ENCODE peak calls at places on chromosomes 11 and 22, in seven cellular contexts. One of them, this sample, is unnamed. For H3K4me1, the result is how much of the 10 kb centered on the place peaks cover.

GRCh38 chr22:26674211-26675190 is 17.1 kb downstream of the MIAT start:
- DNase-seq in adrenal gland: no peak
- DNase-seq in foreskin keratinocyte: peak
- DNase-seq in fibroblast of lung: no peak
- DNase-seq in suprapubic skin: no peak
- DNase-seq in neural progenitor cell: no peak
- DNase-seq in osteoblast: no peak
- DNase-seq in this sample: no peak

GRCh38 chr11:43919852-43920597 is 22.4 kb upstream of the C11orf96 start:
- DNase-seq in neural progenitor cell: no peak
- DNase-seq in foreskin keratinocyte: no peak
- DNase-seq in suprapubic skin: no peak
- DNase-seq in adrenal gland: no peak
- DNase-seq in fibroblast of lung: no peak
- DNase-seq in osteoblast: no peak
- DNase-seq in this sample: peak

GRCh38 chr11:62500066-62501035 is 46.3 kb downstream of the AHNAK start:
- DNase-seq in fibroblast of lung: no peak
- DNase-seq in osteoblast: no peak
- DNase-seq in foreskin keratinocyte: peak
- DNase-seq in adrenal gland: no peak
- DNase-seq in suprapubic skin: no peak
- DNase-seq in neural progenitor cell: no peak
- DNase-seq in this sample: no peak

GRCh38 chr11:93700830-93701229 is 39.3 kb downstream of the CEP295 start:
- DNase-seq in fibroblast of lung: peak
- DNase-seq in neural progenitor cell: no peak
- DNase-seq in osteoblast: peak
- DNase-seq in adrenal gland: peak
- DNase-seq in foreskin keratinocyte: no peak
- DNase-seq in suprapubic skin: no peak
- DNase-seq in this sample: peak

GRCh38 chr11:102722804-102723203 is 1.9 kb downstream of the MMP8 start:
- DNase-seq in suprapubic skin: no peak
- DNase-seq in osteoblast: no peak
- DNase-seq in fibroblast of lung: no peak
- DNase-seq in foreskin keratinocyte: no peak
- DNase-seq in neural progenitor cell: no peak
- DNase-seq in adrenal gland: no peak
- DNase-seq in this sample: no peak

GRCh38 chr11:94100253-94100652 is 28.4 kb upstream of the PANX1 start:
- DNase-seq in fibroblast of lung: no peak
- DNase-seq in foreskin keratinocyte: peak
- DNase-seq in neural progenitor cell: no peak
- DNase-seq in adrenal gland: no peak
- DNase-seq in osteoblast: no peak
- DNase-seq in suprapubic skin: no peak
- DNase-seq in this sample: no peak

GRCh38 chr22:24465566-24465965 is 29.6 kb upstream of the UPB1 start:
- DNase-seq in adrenal gland: no peak
- DNase-seq in suprapubic skin: no peak
- DNase-seq in neural progenitor cell: no peak
- DNase-seq in foreskin keratinocyte: peak
- DNase-seq in osteoblast: no peak
- DNase-seq in fibroblast of lung: peak
- DNase-seq in this sample: peak

GRCh38 chr11:96318850-96319249 is 24.1 kb downstream of the MAML2 start:
- DNase-seq in foreskin keratinocyte: no peak
- DNase-seq in fibroblast of lung: no peak
- DNase-seq in adrenal gland: no peak
- DNase-seq in suprapubic skin: no peak
- DNase-seq in osteoblast: no peak
- DNase-seq in neural progenitor cell: no peak
- DNase-seq in this sample: no peak

GRCh38 chr11:2215561-2216399 is 44.2 kb upstream of the TH start:
- DNase-seq in foreskin keratinocyte: no peak
- DNase-seq in adrenal gland: no peak
- DNase-seq in fibroblast of lung: no peak
- DNase-seq in suprapubic skin: peak
- DNase-seq in osteoblast: peak
- DNase-seq in neural progenitor cell: no peak
- DNase-seq in this sample: no peak

GRCh38 chr11:45606514-45607024 is 58.9 kb downstream of the CHST1 start:
- DNase-seq in suprapubic skin: no peak
- DNase-seq in adrenal gland: no peak
- DNase-seq in osteoblast: no peak
- DNase-seq in fibroblast of lung: no peak
- DNase-seq in neural progenitor cell: peak
- DNase-seq in foreskin keratinocyte: no peak
- DNase-seq in this sample: no peak

GRCh38 chr11:120306519-120307242 is 18.4 kb upstream of the TLCD5 start:
- DNase-seq in osteoblast: peak
- DNase-seq in fibroblast of lung: peak
- DNase-seq in foreskin keratinocyte: peak
- DNase-seq in suprapubic skin: no peak
- DNase-seq in neural progenitor cell: peak
- DNase-seq in adrenal gland: peak
- DNase-seq in this sample: no peak

GRCh38 chr22:48742191-48742555 is 1085.5 kb downstream of the BRD1 start:
- DNase-seq in suprapubic skin: no peak
- DNase-seq in neural progenitor cell: no peak
- DNase-seq in fibroblast of lung: no peak
- DNase-seq in foreskin keratinocyte: no peak
- DNase-seq in adrenal gland: no peak
- DNase-seq in osteoblast: no peak
- DNase-seq in this sample: no peak

GRCh38 chr22:42844756-42845155 is 12.3 kb downstream of the ARFGAP3 start:
- DNase-seq in neural progenitor cell: no peak
- DNase-seq in osteoblast: peak
- DNase-seq in foreskin keratinocyte: peak
- DNase-seq in suprapubic skin: no peak
- DNase-seq in adrenal gland: peak
- DNase-seq in fibroblast of lung: no peak
- DNase-seq in this sample: peak

GRCh38 chr11:95764267-95764898 is 25.2 kb downstream of the FAM76B start:
- DNase-seq in osteoblast: peak
- DNase-seq in suprapubic skin: no peak
- DNase-seq in fibroblast of lung: peak
- DNase-seq in foreskin keratinocyte: peak
- DNase-seq in adrenal gland: no peak
- DNase-seq in neural progenitor cell: peak
- DNase-seq in this sample: peak

GRCh38 chr22:29012923-29013322 is 48.7 kb downstream of the C22orf31 start:
- DNase-seq in adrenal gland: no peak
- DNase-seq in neural progenitor cell: no peak
- DNase-seq in suprapubic skin: no peak
- DNase-seq in foreskin keratinocyte: no peak
- DNase-seq in fibroblast of lung: no peak
- DNase-seq in osteoblast: no peak
- DNase-seq in this sample: no peak

GRCh38 chr11:61699737-61700160 is 19.6 kb downstream of the DAGLA start:
- DNase-seq in osteoblast: no peak
- DNase-seq in neural progenitor cell: no peak
- DNase-seq in fibroblast of lung: no peak
- DNase-seq in adrenal gland: peak
- DNase-seq in suprapubic skin: no peak
- DNase-seq in foreskin keratinocyte: no peak
- DNase-seq in this sample: no peak

GRCh38 chr11:121029813-121030445 is 6.0 kb downstream of the TBCEL start:
- DNase-seq in foreskin keratinocyte: no peak
- DNase-seq in fibroblast of lung: no peak
- DNase-seq in neural progenitor cell: no peak
- DNase-seq in suprapubic skin: no peak
- DNase-seq in osteoblast: no peak
- DNase-seq in adrenal gland: no peak
- DNase-seq in this sample: no peak

GRCh38 chr22:36756031-36756430 is 19.9 kb downstream of the IFT27 start:
- DNase-seq in adrenal gland: peak
- DNase-seq in fibroblast of lung: no peak
- DNase-seq in neural progenitor cell: no peak
- DNase-seq in suprapubic skin: peak
- DNase-seq in foreskin keratinocyte: no peak
- DNase-seq in osteoblast: no peak
- DNase-seq in this sample: no peak

GRCh38 chr22:36755316-36755715 is 20.6 kb downstream of the IFT27 start:
- DNase-seq in neural progenitor cell: no peak
- DNase-seq in foreskin keratinocyte: no peak
- DNase-seq in osteoblast: no peak
- DNase-seq in adrenal gland: no peak
- DNase-seq in fibroblast of lung: no peak
- DNase-seq in suprapubic skin: peak
- DNase-seq in this sample: no peak

GRCh38 chr22:36757608-36758220 is 18.2 kb downstream of the IFT27 start:
- DNase-seq in foreskin keratinocyte: peak
- DNase-seq in osteoblast: peak
- DNase-seq in adrenal gland: peak
- DNase-seq in suprapubic skin: peak
- DNase-seq in fibroblast of lung: peak
- DNase-seq in neural progenitor cell: peak
- DNase-seq in this sample: peak

GRCh38 chr22:36758792-36759271 is 17.1 kb downstream of the IFT27 start:
- DNase-seq in foreskin keratinocyte: no peak
- DNase-seq in adrenal gland: peak
- DNase-seq in fibroblast of lung: no peak
- DNase-seq in neural progenitor cell: no peak
- DNase-seq in osteoblast: no peak
- DNase-seq in suprapubic skin: peak
- DNase-seq in this sample: no peak

GRCh38 chr22:36756746-36757607 is 18.9 kb downstream of the IFT27 start:
- DNase-seq in suprapubic skin: peak
- DNase-seq in fibroblast of lung: no peak
- DNase-seq in adrenal gland: peak
- DNase-seq in foreskin keratinocyte: no peak
- DNase-seq in osteoblast: no peak
- DNase-seq in neural progenitor cell: no peak
- DNase-seq in this sample: no peak
- H3K27ac ChIP-seq in suprapubic skin: no peak
- H3K27ac ChIP-seq in fibroblast of lung: no peak
- H3K27ac ChIP-seq in adrenal gland: no peak
- H3K27ac ChIP-seq in foreskin keratinocyte: no peak
- H3K27ac ChIP-seq in osteoblast: no peak
- H3K27ac ChIP-seq in neural progenitor cell: no peak
- H3K27ac ChIP-seq in this sample: no peak

DNA sequence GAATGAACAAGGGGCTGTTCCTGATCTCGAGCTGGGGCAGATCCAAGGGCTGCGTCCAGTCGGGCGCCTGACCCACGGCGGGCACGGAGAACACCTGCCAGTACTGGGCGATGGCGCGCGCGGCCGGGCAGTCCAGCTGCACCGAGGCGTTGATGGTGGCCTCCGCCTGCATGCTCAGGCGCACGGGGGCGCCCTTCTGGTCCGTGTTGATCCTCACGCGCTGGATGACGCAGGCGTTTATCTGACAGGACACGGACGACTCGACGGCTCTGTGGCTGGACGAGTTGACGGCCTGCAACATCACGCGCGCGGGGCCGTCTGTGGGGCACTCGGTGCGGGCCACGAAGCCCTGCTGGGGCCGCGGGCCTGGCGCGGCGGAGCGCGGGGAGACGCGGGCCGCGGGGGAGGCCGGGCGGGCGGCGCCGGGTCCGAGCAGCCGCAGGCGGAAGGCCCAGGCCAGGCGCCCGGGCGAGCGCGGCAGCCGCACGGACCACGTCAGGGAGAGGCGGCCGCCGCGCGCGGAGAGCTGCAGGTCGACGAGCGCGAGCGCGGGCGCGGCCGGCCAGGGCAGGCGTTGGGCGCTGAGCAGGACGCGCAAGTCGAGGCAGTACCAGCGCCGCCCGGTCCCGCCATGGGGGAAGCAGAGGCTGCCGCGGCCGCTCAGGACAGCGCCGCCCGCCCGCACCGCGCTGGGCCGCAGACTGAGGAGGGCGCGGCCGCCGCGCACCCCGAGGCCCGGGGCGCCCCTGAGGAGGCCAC is 515 bp downstream of the PKDREJ start:
- DNase-seq in neural progenitor cell: peak
- DNase-seq in adrenal gland: peak
- DNase-seq in fibroblast of lung: peak
- DNase-seq in suprapubic skin: no peak
- DNase-seq in osteoblast: peak
- DNase-seq in foreskin keratinocyte: peak
- DNase-seq in this sample: peak
- TF ChIP-seq CTCF in neural progenitor cell: peak
- TF ChIP-seq CTCF in adrenal gland: peak
- TF ChIP-seq CTCF in fibroblast of lung: peak
- TF ChIP-seq CTCF in suprapubic skin: peak
- TF ChIP-seq CTCF in osteoblast: no peak
- TF ChIP-seq CTCF in foreskin keratinocyte: peak
- TF ChIP-seq CTCF in this sample: peak

DNA sequence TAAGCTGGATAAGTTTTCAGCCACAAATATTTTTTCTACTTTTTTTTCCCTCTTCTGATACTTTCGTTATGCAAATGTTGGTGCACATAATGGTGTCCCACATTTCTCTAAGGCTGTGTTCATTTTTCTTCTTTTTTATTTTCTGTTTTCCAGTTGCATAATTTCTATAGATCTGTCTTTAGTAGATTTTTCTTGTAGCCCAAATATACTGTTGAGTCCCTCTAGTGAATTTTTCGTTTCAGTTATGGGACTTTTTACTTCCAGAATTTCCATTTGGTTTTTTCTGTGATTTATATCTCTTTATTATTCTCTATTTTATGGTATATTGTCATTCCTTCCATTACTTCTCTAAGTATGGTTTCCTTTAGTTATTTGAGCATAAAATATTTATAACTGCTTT is 72.0 kb downstream of the SWAP70 start:
- DNase-seq in foreskin keratinocyte: no peak
- DNase-seq in fibroblast of lung: no peak
- DNase-seq in suprapubic skin: no peak
- DNase-seq in neural progenitor cell: no peak
- DNase-seq in osteoblast: no peak
- DNase-seq in adrenal gland: no peak
- DNase-seq in this sample: no peak
- H3K4me1 ChIP-seq in foreskin keratinocyte: under half
- H3K4me1 ChIP-seq in fibroblast of lung: under half
- H3K4me1 ChIP-seq in suprapubic skin: under half
- H3K4me1 ChIP-seq in neural progenitor cell: under half
- H3K4me1 ChIP-seq in osteoblast: under half
- H3K4me1 ChIP-seq in adrenal gland: under half
- H3K4me1 ChIP-seq in this sample: under half

GRCh38 chr11:134071766-134072403 is 3.0 kb downstream of the JAM3 start:
- DNase-seq in adrenal gland: no peak
- DNase-seq in fibroblast of lung: peak
- DNase-seq in foreskin keratinocyte: no peak
- DNase-seq in neural progenitor cell: no peak
- DNase-seq in suprapubic skin: no peak
- DNase-seq in osteoblast: no peak
- DNase-seq in this sample: no peak

GRCh38 chr11:134069996-134070845 is 1.3 kb downstream of the JAM3 start:
- DNase-seq in neural progenitor cell: peak
- DNase-seq in suprapubic skin: no peak
- DNase-seq in osteoblast: no peak
- DNase-seq in fibroblast of lung: no peak
- DNase-seq in foreskin keratinocyte: no peak
- DNase-seq in adrenal gland: no peak
- DNase-seq in this sample: no peak

GRCh38 chr11:134071306-134071705 is 2.4 kb downstream of the JAM3 start:
- DNase-seq in osteoblast: no peak
- DNase-seq in neural progenitor cell: no peak
- DNase-seq in foreskin keratinocyte: no peak
- DNase-seq in fibroblast of lung: no peak
- DNase-seq in suprapubic skin: no peak
- DNase-seq in adrenal gland: no peak
- DNase-seq in this sample: no peak

GRCh38 chr11:134074346-134074745 is 5.5 kb downstream of the JAM3 start:
- DNase-seq in osteoblast: no peak
- DNase-seq in adrenal gland: peak
- DNase-seq in foreskin keratinocyte: no peak
- DNase-seq in fibroblast of lung: peak
- DNase-seq in suprapubic skin: no peak
- DNase-seq in neural progenitor cell: no peak
- DNase-seq in this sample: peak

GRCh38 chr11:134074766-134075165 is 5.9 kb downstream of the JAM3 start:
- DNase-seq in suprapubic skin: no peak
- DNase-seq in adrenal gland: no peak
- DNase-seq in foreskin keratinocyte: no peak
- DNase-seq in fibroblast of lung: no peak
- DNase-seq in osteoblast: no peak
- DNase-seq in neural progenitor cell: no peak
- DNase-seq in this sample: no peak
- H3K27ac ChIP-seq in suprapubic skin: no peak
- H3K27ac ChIP-seq in adrenal gland: no peak
- H3K27ac ChIP-seq in foreskin keratinocyte: no peak
- H3K27ac ChIP-seq in fibroblast of lung: no peak
- H3K27ac ChIP-seq in osteoblast: no peak
- H3K27ac ChIP-seq in neural progenitor cell: no peak
- H3K27ac ChIP-seq in this sample: no peak